ENCODE peak calls at places on chromosomes 1 and 21, in nine cellular contexts. U is mammary epithelial cell, Y is psoas muscle, N is cardiac muscle cell, F is fibroblast of pulmonary artery, I is lower lobe of right lung, E is tibial artery, W is transverse colon, H is dorsolateral prefrontal cortex. B is an unnamed sample.

GRCh38 chr1:116954450-116954849 is 44.7 kb downstream of the PTGFRN start:
- DNase-seq in N (no peak), U (no peak), I (no peak), Y (peak), H (no peak), W (no peak), F (peak), E (no peak), B (peak)

GRCh38 chr1:218494449-218494852 is 149.3 kb downstream of the TGFB2 start:
- DNase-seq in E (no peak), Y (no peak), F (no peak), W (no peak), I (no peak), H (no peak), N (no peak), U (no peak), B (no peak)

GRCh38 chr1:4225091-4225490 is 325.0 kb upstream of the C1orf174 start:
- DNase-seq in H (no peak), Y (no peak), W (no peak), U (no peak), F (no peak), N (no peak), E (no peak), I (no peak), B (no peak)

GRCh38 chr1:214553142-214553710 is 1.8 kb upstream of the PTPN14 start:
- DNase-seq in E (no peak), I (no peak), W (no peak), N (no peak), Y (no peak), F (no peak), H (no peak), U (no peak), B (no peak)

GRCh38 chr1:153506831-153507413 is 28.9 kb downstream of the S100A6 start:
- DNase-seq in H (peak), F (peak), E (peak), N (no peak), I (peak), U (peak), W (peak), Y (peak), B (peak)

GRCh38 chr1:216034506-216034905 is 388.7 kb downstream of the USH2A start:
- DNase-seq in W (no peak), H (no peak), Y (no peak), N (peak), I (no peak), F (no peak), U (peak), E (no peak), B (no peak)

GRCh38 chr1:160975026-160975425 is 20.4 kb upstream of the ITLN2 start:
- DNase-seq in F (no peak), U (no peak), W (no peak), H (no peak), N (no peak), Y (no peak), E (no peak), I (no peak), B (no peak)

GRCh38 chr1:222167111-222167510 is 380.8 kb downstream of the HHIPL2 start:
- DNase-seq in N (peak), U (peak), E (no peak), Y (no peak), F (peak), H (no peak), I (no peak), W (peak), B (peak)

GRCh38 chr1:83033682-83034081 is 965.2 kb downstream of the TTLL7 start:
- DNase-seq in U (peak), W (no peak), Y (no peak), I (no peak), N (no peak), F (peak), E (no peak), H (no peak), B (peak)

GRCh38 chr1:170284016-170284415 is 138.3 kb downstream of the NTMT2 start:
- DNase-seq in E (no peak), U (no peak), I (no peak), W (no peak), Y (no peak), N (no peak), F (no peak), H (no peak), B (no peak)

GRCh38 chr1:63929106-63929478 is 155.3 kb downstream of the ROR1 start:
- DNase-seq in H (no peak), N (no peak), Y (no peak), I (no peak), F (no peak), E (no peak), W (no peak), U (no peak), B (no peak)

GRCh38 chr21:42162831-42163510 is 56.0 kb upstream of the ABCG1 start:
- DNase-seq in E (no peak), N (no peak), H (peak), I (no peak), F (no peak), Y (no peak), U (peak), W (no peak), B (no peak)

GRCh38 chr1:36304970-36305914 is 926 bp upstream of the SH3D21 start:
- DNase-seq in N (no peak), U (peak), F (no peak), I (no peak), H (no peak), W (peak), Y (no peak), E (no peak), B (no peak)

GRCh38 chr1:33719771-33720670 is 143.9 kb upstream of the HMGB4 start:
- DNase-seq in U (no peak), E (no peak), F (no peak), W (no peak), H (no peak), I (no peak), N (no peak), Y (no peak), B (peak)

GRCh38 chr1:39501666-39502065 is 10.2 kb downstream of the BMP8A start:
- DNase-seq in H (peak), W (no peak), Y (no peak), U (peak), I (no peak), N (no peak), F (peak), E (no peak), B (peak)

GRCh38 chr1:231699769-231700168 is 73.2 kb downstream of the DISC1 start:
- DNase-seq in Y (no peak), F (no peak), H (no peak), W (no peak), U (no peak), I (no peak), E (no peak), N (no peak), B (peak)

GRCh38 chr1:226603030-226603960 is 54.7 kb downstream of the STUM start:
- DNase-seq in E (peak), U (peak), H (peak), W (peak), F (peak), I (no peak), Y (peak), N (no peak), B (peak)

GRCh38 chr1:240869071-240869470 is 257.1 kb upstream of the GREM2 start:
- DNase-seq in F (no peak), N (no peak), E (no peak), H (no peak), Y (no peak), U (no peak), W (no peak), I (no peak), B (no peak)

GRCh38 chr1:150976401-150976821 is 1.8 kb upstream of the CERS2 start:
- DNase-seq in F (no peak), U (no peak), W (no peak), E (no peak), H (no peak), N (no peak), I (no peak), Y (no peak), B (no peak)

GRCh38 chr1:24898909-24899439 is 31.1 kb downstream of the RUNX3 start:
- DNase-seq in F (no peak), N (no peak), E (peak), Y (no peak), U (no peak), I (peak), W (peak), H (no peak), B (no peak)

GRCh38 chr1:66402194-66402593 is 131.8 kb upstream of the SGIP1 start:
- DNase-seq in H (peak), F (peak), U (no peak), Y (peak), E (peak), N (no peak), W (peak), I (peak), B (peak)

GRCh38 chr21:45829566-45830147 is 151.9 kb upstream of the COL6A1 start:
- DNase-seq in Y (no peak), U (no peak), N (no peak), W (no peak), I (no peak), F (no peak), E (no peak), H (no peak), B (no peak)

GRCh38 chr1:27760411-27760810 is 12.6 kb upstream of the STX12 start:
- DNase-seq in F (peak), U (no peak), N (peak), Y (no peak), I (no peak), E (no peak), H (no peak), W (no peak), B (peak)

GRCh38 chr1:229342902-229343587 is at the start of gene CCSAP:
- DNase-seq in W (peak), N (peak), E (peak), U (peak), H (peak), I (peak), Y (peak), F (peak), B (peak)

GRCh38 chr1:236639686-236640085 is 35.4 kb upstream of the HEATR1 start:
- DNase-seq in F (no peak), U (no peak), E (no peak), N (no peak), I (no peak), H (no peak), Y (no peak), W (no peak), B (no peak)

GRCh38 chr1:97047412-97047793 is 325.8 kb downstream of the PTBP2 start:
- DNase-seq in Y (no peak), U (no peak), N (no peak), W (no peak), F (no peak), E (no peak), I (no peak), H (no peak), B (no peak)

GRCh38 chr1:166457700-166458099 is 290.9 kb upstream of the FAM78B start:
- DNase-seq in W (no peak), Y (no peak), N (no peak), H (no peak), U (no peak), E (no peak), F (no peak), I (no peak), B (no peak)

GRCh38 chr21:46540087-46540710 is 64.7 kb downstream of the S100B start:
- DNase-seq in N (peak), F (no peak), W (no peak), H (no peak), I (no peak), U (no peak), E (no peak), Y (peak), B (no peak)

GRCh38 chr1:192877283-192877886 is 68.5 kb downstream of the RGS2 start:
- DNase-seq in U (peak), H (no peak), E (no peak), I (no peak), Y (no peak), F (peak), N (no peak), W (no peak), B (peak)

GRCh38 chr1:238141295-238141694 is 250.6 kb upstream of the ZP4 start:
- DNase-seq in F (no peak), N (peak), W (no peak), U (no peak), E (no peak), I (no peak), Y (no peak), H (no peak), B (no peak)

GRCh38 chr1:23601104-23601967 is 42.0 kb upstream of the ID3 start:
- DNase-seq in U (no peak), I (no peak), F (no peak), W (no peak), H (no peak), N (no peak), E (no peak), Y (no peak), B (no peak)
- H3K4me3 ChIP-seq in U (no peak), I (no peak), F (no peak), W (no peak), H (no peak), N (no peak), E (no peak), Y (no peak), B (no peak)

GRCh38 chr1:182599339-182599738 is 4.8 kb downstream of the RGS16 start:
- DNase-seq in W (no peak), N (no peak), Y (no peak), F (no peak), E (no peak), I (no peak), U (no peak), H (no peak), B (no peak)
- TF ChIP-seq CTCF in W (no peak), N (peak), Y (peak), F (peak), E (no peak), I (peak), U (peak), H (no peak), B (peak)

GRCh38 chr1:204076891-204077290 is 4.0 kb downstream of the SOX13 start:
- DNase-seq in Y (no peak), H (no peak), F (no peak), U (no peak), W (no peak), E (no peak), I (no peak), N (no peak), B (peak)

GRCh38 chr1:204075116-204075636 is 2.3 kb downstream of the SOX13 start:
- DNase-seq in H (no peak), F (no peak), I (no peak), U (no peak), Y (peak), E (peak), W (peak), N (peak), B (peak)

GRCh38 chr1:204077979-204078696 is 5.2 kb downstream of the SOX13 start:
- DNase-seq in U (peak), H (peak), F (no peak), Y (no peak), E (peak), N (peak), W (no peak), I (peak), B (no peak)

GRCh38 chr1:204074274-204075115 is 1.6 kb downstream of the SOX13 start:
- DNase-seq in E (peak), F (peak), Y (peak), W (peak), I (peak), U (peak), N (peak), H (peak), B (peak)

DNA sequence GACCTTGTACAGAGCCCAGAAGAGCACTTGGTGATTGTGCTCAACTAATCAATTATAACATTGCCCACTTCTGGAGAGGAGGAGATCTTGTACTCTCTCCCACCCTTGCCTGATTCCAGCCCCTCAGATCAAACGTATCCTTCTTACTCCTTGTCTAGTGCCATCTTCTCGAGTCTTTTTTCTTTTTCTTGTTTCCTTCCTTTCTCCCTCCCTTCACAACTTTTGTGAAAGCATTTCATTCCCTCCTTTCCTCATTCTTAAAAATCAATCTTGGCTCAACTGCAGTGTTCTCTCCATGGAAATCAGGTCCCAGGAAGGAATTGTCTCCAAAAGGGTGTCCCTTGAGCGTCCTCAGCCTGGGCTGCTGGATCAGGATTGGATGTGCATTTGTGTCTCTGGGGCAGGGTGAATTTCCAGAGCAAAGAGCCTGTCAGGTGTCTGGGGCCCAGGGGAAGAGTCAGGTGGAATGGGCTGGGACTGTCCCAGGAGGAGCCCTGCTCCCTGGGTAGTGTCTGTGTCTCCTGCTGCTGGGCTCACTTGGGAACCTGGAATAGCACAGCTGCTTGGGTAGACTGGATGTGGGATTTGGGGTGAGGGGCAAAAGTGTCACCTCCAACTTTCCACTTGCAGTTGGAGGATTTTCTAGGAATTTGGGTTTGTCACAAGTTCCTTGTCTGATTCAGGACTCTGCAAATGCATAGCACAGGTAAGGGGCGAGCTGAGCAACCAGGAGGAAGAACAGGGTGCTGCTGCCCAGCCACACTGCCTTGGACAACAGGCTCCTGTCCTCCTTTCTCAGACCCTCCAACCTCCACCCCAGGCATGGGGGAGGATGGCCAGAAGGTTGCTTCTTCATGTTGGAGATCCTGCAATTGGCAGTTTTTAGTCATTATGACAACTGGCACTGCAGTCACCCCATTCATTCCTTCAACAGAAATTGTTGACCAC is 3.2 kb downstream of the SOX13 start:
- DNase-seq in E (no peak), N (no peak), H (no peak), W (no peak), U (no peak), Y (no peak), F (no peak), I (no peak), B (no peak)
- H3K4me3 ChIP-seq in E (peak), N (no peak), H (no peak), W (peak), U (no peak), Y (peak), F (no peak), I (peak), B (no peak)

GRCh38 chr1:8342325-8342724 is 24.4 kb downstream of the SLC45A1 start:
- DNase-seq in H (no peak), Y (peak), N (no peak), E (peak), F (no peak), I (no peak), U (no peak), W (no peak), B (peak)
- TF ChIP-seq CTCF in H (no peak), Y (no peak), N (no peak), E (peak), F (no peak), I (no peak), U (no peak), W (no peak), B (peak)

GRCh38 chr1:205450448-205450847 is 5.4 kb downstream of the BLACAT1 start:
- DNase-seq in N (peak), H (no peak), E (no peak), F (no peak), I (no peak), Y (no peak), U (peak), W (no peak), B (no peak)
- H3K4me3 ChIP-seq in N (no peak), H (no peak), E (no peak), F (no peak), I (no peak), Y (no peak), U (no peak), W (no peak), B (no peak)

DNA sequence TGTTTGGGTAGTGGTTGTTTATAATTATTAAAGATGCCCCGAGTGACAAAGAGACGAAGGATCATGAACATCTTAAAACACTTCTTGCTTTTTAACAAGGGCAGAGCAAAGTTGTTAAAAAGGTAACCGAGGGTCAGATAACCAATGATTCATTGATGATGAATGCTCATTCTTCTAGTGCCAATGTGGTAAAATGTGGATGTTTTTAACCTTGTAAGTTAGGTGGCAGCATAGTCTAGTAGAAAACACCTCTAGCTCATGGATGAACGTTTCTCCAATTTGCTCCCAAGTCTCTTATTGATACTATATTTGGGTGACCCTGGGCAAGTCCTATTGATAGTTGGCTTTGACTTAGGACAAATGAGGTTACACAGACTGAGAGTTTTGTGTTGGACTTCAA is 167.9 kb downstream of the KIF26B start:
- DNase-seq in U (peak), I (no peak), W (no peak), N (no peak), H (no peak), F (no peak), E (no peak), Y (no peak), B (peak)
- TF ChIP-seq CTCF in U (peak), I (no peak), W (no peak), N (no peak), H (no peak), F (no peak), E (no peak), Y (no peak), B (no peak)